ENCODE peak calls at places on chromosomes 7 and 10, in six cellular contexts. One of them, this sample, is unnamed.

GRCh38 chr10:48931188-48931587 is 8.5 kb downstream of the LRRC18 start:
- DNase-seq in smooth muscle cell of the brain vasculature: no peak
- DNase-seq in choroid plexus epithelial cell: no peak
- DNase-seq in astrocyte: no peak
- DNase-seq in cardiac muscle cell: no peak
- DNase-seq in astrocyte of the spinal cord: no peak
- DNase-seq in this sample: no peak

GRCh38 chr7:27163776-27164380 is 1.5 kb downstream of the HOXA9 start:
- DNase-seq in smooth muscle cell of the brain vasculature: no peak
- DNase-seq in choroid plexus epithelial cell: no peak
- DNase-seq in astrocyte: no peak
- DNase-seq in cardiac muscle cell: no peak
- DNase-seq in astrocyte of the spinal cord: no peak
- DNase-seq in this sample: no peak

GRCh38 chr10:102837230-102837721 is at the start of gene CYP17A1:
- DNase-seq in smooth muscle cell of the brain vasculature: no peak
- DNase-seq in choroid plexus epithelial cell: peak; percentile 63
- DNase-seq in astrocyte: no peak
- DNase-seq in cardiac muscle cell: peak; percentile 65
- DNase-seq in astrocyte of the spinal cord: no peak
- DNase-seq in this sample: peak; percentile 96

GRCh38 chr10:131947631-131948347 is 33.9 kb downstream of the BNIP3 start:
- DNase-seq in smooth muscle cell of the brain vasculature: no peak
- DNase-seq in choroid plexus epithelial cell: peak; percentile 84
- DNase-seq in astrocyte: peak; percentile 83
- DNase-seq in cardiac muscle cell: peak; percentile 82
- DNase-seq in astrocyte of the spinal cord: peak; percentile 72
- DNase-seq in this sample: no peak

GRCh38 chr7:44655341-44655740 is 48.9 kb downstream of the OGDH start:
- DNase-seq in smooth muscle cell of the brain vasculature: no peak
- DNase-seq in choroid plexus epithelial cell: no peak
- DNase-seq in astrocyte: no peak
- DNase-seq in cardiac muscle cell: no peak
- DNase-seq in astrocyte of the spinal cord: no peak
- DNase-seq in this sample: no peak

GRCh38 chr10:13099144-13099665 is 758 bp upstream of the OPTN start:
- DNase-seq in smooth muscle cell of the brain vasculature: peak; percentile 37
- DNase-seq in choroid plexus epithelial cell: peak; percentile 77
- DNase-seq in astrocyte: no peak
- DNase-seq in cardiac muscle cell: peak; percentile 70
- DNase-seq in astrocyte of the spinal cord: no peak
- DNase-seq in this sample: peak; percentile 74

GRCh38 chr10:49255883-49256282 is 43.1 kb upstream of the C10orf71 start:
- DNase-seq in smooth muscle cell of the brain vasculature: no peak
- DNase-seq in choroid plexus epithelial cell: no peak
- DNase-seq in astrocyte: no peak
- DNase-seq in cardiac muscle cell: no peak
- DNase-seq in astrocyte of the spinal cord: no peak
- DNase-seq in this sample: no peak

GRCh38 chr7:54932818-54933543 is 85.8 kb upstream of the EGFR start:
- DNase-seq in smooth muscle cell of the brain vasculature: peak; percentile 15
- DNase-seq in choroid plexus epithelial cell: peak; percentile 67
- DNase-seq in astrocyte: peak; percentile 65
- DNase-seq in cardiac muscle cell: peak; percentile 83
- DNase-seq in astrocyte of the spinal cord: peak; percentile 65
- DNase-seq in this sample: peak; percentile 84

GRCh38 chr7:151813445-151813844 is 63.5 kb downstream of the PRKAG2 start:
- DNase-seq in smooth muscle cell of the brain vasculature: no peak
- DNase-seq in choroid plexus epithelial cell: no peak
- DNase-seq in astrocyte: no peak
- DNase-seq in cardiac muscle cell: no peak
- DNase-seq in astrocyte of the spinal cord: no peak
- DNase-seq in this sample: no peak

GRCh38 chr10:71233491-71233892 is 21.1 kb downstream of the UNC5B start:
- DNase-seq in smooth muscle cell of the brain vasculature: no peak
- DNase-seq in choroid plexus epithelial cell: no peak
- DNase-seq in astrocyte: no peak
- DNase-seq in cardiac muscle cell: no peak
- DNase-seq in astrocyte of the spinal cord: no peak
- DNase-seq in this sample: no peak

GRCh38 chr7:150944066-150945042 is 33.8 kb downstream of the KCNH2 start:
- DNase-seq in smooth muscle cell of the brain vasculature: no peak
- DNase-seq in choroid plexus epithelial cell: no peak
- DNase-seq in astrocyte: no peak
- DNase-seq in cardiac muscle cell: no peak
- DNase-seq in astrocyte of the spinal cord: no peak
- DNase-seq in this sample: peak; percentile 13

GRCh38 chr7:73446716-73447115 is 13.1 kb downstream of the FZD9 start:
- DNase-seq in smooth muscle cell of the brain vasculature: no peak
- DNase-seq in choroid plexus epithelial cell: no peak
- DNase-seq in astrocyte: no peak
- DNase-seq in cardiac muscle cell: peak; percentile 28
- DNase-seq in astrocyte of the spinal cord: no peak
- DNase-seq in this sample: no peak

GRCh38 chr10:128526793-128527375 is 400.7 kb upstream of the MKI67 start:
- DNase-seq in smooth muscle cell of the brain vasculature: no peak
- DNase-seq in choroid plexus epithelial cell: peak; percentile 2
- DNase-seq in astrocyte: no peak
- DNase-seq in cardiac muscle cell: peak; percentile 5
- DNase-seq in astrocyte of the spinal cord: no peak
- DNase-seq in this sample: no peak

GRCh38 chr7:83547526-83547925 is 101.4 kb downstream of the SEMA3E start:
- DNase-seq in smooth muscle cell of the brain vasculature: no peak
- DNase-seq in choroid plexus epithelial cell: peak; percentile 52
- DNase-seq in astrocyte: peak; percentile 99
- DNase-seq in cardiac muscle cell: peak; percentile 50
- DNase-seq in astrocyte of the spinal cord: peak; percentile 86
- DNase-seq in this sample: no peak

GRCh38 chr10:91980319-91980718 is 56.7 kb downstream of the BTAF1 start:
- DNase-seq in smooth muscle cell of the brain vasculature: no peak
- DNase-seq in choroid plexus epithelial cell: peak; percentile 29
- DNase-seq in astrocyte: no peak
- DNase-seq in cardiac muscle cell: no peak
- DNase-seq in astrocyte of the spinal cord: no peak
- DNase-seq in this sample: no peak

GRCh38 chr7:108329514-108329913 is 126.7 kb downstream of the NRCAM start:
- DNase-seq in smooth muscle cell of the brain vasculature: no peak
- DNase-seq in choroid plexus epithelial cell: no peak
- DNase-seq in astrocyte: no peak
- DNase-seq in cardiac muscle cell: no peak
- DNase-seq in astrocyte of the spinal cord: no peak
- DNase-seq in this sample: no peak

GRCh38 chr7:157515342-157516041 is 178.7 kb downstream of the DNAJB6 start:
- DNase-seq in smooth muscle cell of the brain vasculature: no peak
- DNase-seq in choroid plexus epithelial cell: no peak
- DNase-seq in astrocyte: no peak
- DNase-seq in cardiac muscle cell: no peak
- DNase-seq in astrocyte of the spinal cord: no peak
- DNase-seq in this sample: no peak

GRCh38 chr10:119655566-119656001 is 4.4 kb downstream of the BAG3 start:
- DNase-seq in smooth muscle cell of the brain vasculature: no peak
- DNase-seq in choroid plexus epithelial cell: peak; percentile 84
- DNase-seq in astrocyte: peak; percentile 83
- DNase-seq in cardiac muscle cell: peak; percentile 80
- DNase-seq in astrocyte of the spinal cord: peak; percentile 86
- DNase-seq in this sample: peak; percentile 49

GRCh38 chr10:121851791-121852190 is 76.0 kb downstream of the ATE1 start:
- DNase-seq in smooth muscle cell of the brain vasculature: no peak
- DNase-seq in choroid plexus epithelial cell: no peak
- DNase-seq in astrocyte: peak; percentile 2
- DNase-seq in cardiac muscle cell: no peak
- DNase-seq in astrocyte of the spinal cord: no peak
- DNase-seq in this sample: no peak

GRCh38 chr10:89217057-89217990 is 10.2 kb upstream of the CH25H start:
- DNase-seq in smooth muscle cell of the brain vasculature: peak; percentile 59
- DNase-seq in choroid plexus epithelial cell: peak; percentile 80
- DNase-seq in astrocyte: peak; percentile 36
- DNase-seq in cardiac muscle cell: peak; percentile 76
- DNase-seq in astrocyte of the spinal cord: peak; percentile 76
- DNase-seq in this sample: peak; percentile 75